ENCODE peak calls at places on chromosomes 5 and 9, in seven cellular contexts. U is IMR-90; G is T-helper 1 cell; P is uterus; X is posterior cingulate gyrus; W is activated CD4-positive, alpha-beta T cell treated with anti-CD3 and anti-CD28 coated beads for 36 hours; N is astrocyte of the spinal cord. S is an unnamed sample.

GRCh38 chr5:54619732-54620582 is 102.4 kb downstream of the SNX18 start:
- DNase-seq in G (no peak), W (no peak), N (peak), U (peak), P (no peak), X (no peak), S (no peak)

GRCh38 chr5:143968071-143968878 is 156.3 kb downstream of the HMHB1 start:
- DNase-seq in N (peak), U (peak), P (no peak), X (no peak), W (peak), G (no peak), S (peak)

GRCh38 chr9:36049408-36049807 is 12.7 kb downstream of the RECK start:
- DNase-seq in U (no peak), X (no peak), N (no peak), G (no peak), P (no peak), W (no peak), S (no peak)

GRCh38 chr5:140338336-140338735 is 8.1 kb downstream of the HBEGF start:
- DNase-seq in X (no peak), W (no peak), U (peak), N (no peak), P (no peak), G (no peak), S (no peak)

GRCh38 chr9:2132484-2133082 is 117.4 kb downstream of the SMARCA2 start:
- DNase-seq in X (no peak), U (peak), P (no peak), N (peak), W (no peak), G (no peak), S (peak)

GRCh38 chr5:74299833-74300232 is 340.7 kb downstream of the ENC1 start:
- DNase-seq in G (no peak), W (no peak), P (no peak), U (no peak), N (no peak), X (no peak), S (no peak)

GRCh38 chr5:35924122-35924949 is 14.1 kb downstream of the CAPSL start:
- DNase-seq in G (no peak), U (peak), P (no peak), X (no peak), N (peak), W (peak), S (no peak)

GRCh38 chr5:80963966-80964481 is 3.9 kb downstream of the RASGRF2 start:
- DNase-seq in W (no peak), G (no peak), X (no peak), P (no peak), U (peak), N (peak), S (no peak)

GRCh38 chr5:14069021-14069420 is 74.1 kb upstream of the TRIO start:
- DNase-seq in W (no peak), P (no peak), G (no peak), N (no peak), U (no peak), X (no peak), S (no peak)

GRCh38 chr5:150486402-150487198 is 21.3 kb upstream of the NDST1 start:
- DNase-seq in P (peak), W (peak), X (no peak), N (peak), G (no peak), U (peak), S (peak)

GRCh38 chr5:124436294-124436693 is 310.1 kb downstream of the ZNF608 start:
- DNase-seq in N (peak), G (no peak), W (no peak), P (no peak), X (no peak), U (peak), S (no peak)